ENCODE peak calls at places on chromosomes 6 and 20, in seven cellular contexts. M, G, V, C, J, E and P are unnamed samples.

GRCh38 chr6:34234667-34235604 is 1.7 kb upstream of the HMGA1 start:
- DNase-seq in M (no peak), G (peak), V (no peak), C (no peak), J (peak), E (peak), P (no peak)

GRCh38 chr20:38272398-38272797 is 11.9 kb upstream of the KIAA1755 start:
- DNase-seq in M (peak), G (peak), V (peak), C (peak), J (peak), E (no peak), P (no peak)

GRCh38 chr6:41591859-41592502 is 45.8 kb downstream of the FOXP4 start:
- DNase-seq in M (peak), G (peak), V (peak), C (peak), J (peak), E (peak), P (no peak)

GRCh38 chr6:20044883-20045282 is 167.4 kb downstream of the MBOAT1 start:
- DNase-seq in M (no peak), G (no peak), V (no peak), C (no peak), J (no peak), E (no peak), P (no peak)

GRCh38 chr6:132392792-132393191 is 8.5 kb downstream of the MOXD1 start:
- DNase-seq in M (peak), G (no peak), V (peak), C (no peak), J (peak), E (no peak), P (no peak)

GRCh38 chr6:129136751-129137150 is 253.8 kb downstream of the LAMA2 start:
- DNase-seq in M (no peak), G (no peak), V (no peak), C (no peak), J (no peak), E (no peak), P (no peak)

GRCh38 chr6:159729598-159729997 is 2.3 kb downstream of the WTAP start:
- DNase-seq in M (peak), G (no peak), V (no peak), C (peak), J (peak), E (no peak), P (no peak)

GRCh38 chr20:10540636-10541493 is 105.8 kb downstream of the SLX4IP start:
- DNase-seq in M (peak), G (no peak), V (peak), C (peak), J (peak), E (no peak), P (no peak)

GRCh38 chr20:60882776-60883303 is 369.2 kb upstream of the CDH4 start:
- DNase-seq in M (no peak), G (peak), V (no peak), C (no peak), J (no peak), E (no peak), P (no peak)

GRCh38 chr6:8064638-8065518 is 689 bp upstream of the BLOC1S5 start:
- DNase-seq in M (no peak), G (peak), V (no peak), C (no peak), J (no peak), E (no peak), P (no peak)

GRCh38 chr6:140774080-140774505 is 1358.6 kb upstream of the GJE1 start:
- DNase-seq in M (peak), G (no peak), V (peak), C (peak), J (peak), E (no peak), P (peak)

GRCh38 chr6:148545901-148546300 is 200.9 kb upstream of the UST start:
- DNase-seq in M (no peak), G (no peak), V (no peak), C (no peak), J (no peak), E (no peak), P (no peak)

GRCh38 chr20:10868299-10868698 is 194.5 kb upstream of the JAG1 start:
- DNase-seq in M (no peak), G (no peak), V (no peak), C (no peak), J (no peak), E (no peak), P (no peak)

GRCh38 chr6:27237089-27237723 is 10.3 kb upstream of the PRSS16 start:
- DNase-seq in M (peak), G (no peak), V (peak), C (peak), J (peak), E (peak), P (peak)

GRCh38 chr20:58436868-58437645 is 48.0 kb downstream of the VAPB start:
- DNase-seq in M (no peak), G (no peak), V (peak), C (no peak), J (no peak), E (no peak), P (no peak)

GRCh38 chr20:32780749-32781402 is 18.7 kb downstream of the DNMT3B start:
- DNase-seq in M (no peak), G (no peak), V (no peak), C (no peak), J (no peak), E (no peak), P (no peak)

GRCh38 chr20:35215066-35215956 is 11.2 kb upstream of the MMP24 start:
- DNase-seq in M (no peak), G (peak), V (peak), C (peak), J (peak), E (no peak), P (no peak)

GRCh38 chr6:167827588-167828324 is 1.0 kb downstream of the AFDN start:
- DNase-seq in M (peak), G (peak), V (peak), C (peak), J (peak), E (peak), P (no peak)

GRCh38 chr20:63037669-63038268 is 31.0 kb upstream of the BHLHE23 start:
- DNase-seq in M (no peak), G (peak), V (no peak), C (no peak), J (no peak), E (no peak), P (no peak)

GRCh38 chr6:133242761-133243590 is 1.8 kb downstream of the EYA4 start:
- DNase-seq in M (peak), G (no peak), V (no peak), C (peak), J (peak), E (no peak), P (no peak)

GRCh38 chr6:83696674-83697073 is 12.2 kb downstream of the SNAP91 start:
- DNase-seq in M (peak), G (no peak), V (peak), C (no peak), J (peak), E (no peak), P (no peak)

GRCh38 chr6:159790947-159791598 is 806 bp downstream of the MRPL18 start:
- DNase-seq in M (no peak), G (no peak), V (no peak), C (no peak), J (no peak), E (no peak), P (no peak)

GRCh38 chr20:34977365-34978091 is 21.9 kb downstream of the MYH7B start:
- DNase-seq in M (no peak), G (no peak), V (no peak), C (no peak), J (no peak), E (no peak), P (no peak)

GRCh38 chr20:23105193-23105592 is 19.1 kb upstream of the CD93 start:
- DNase-seq in M (no peak), G (no peak), V (no peak), C (no peak), J (no peak), E (no peak), P (no peak)

GRCh38 chr6:45256697-45257695 is 71.1 kb upstream of the RUNX2 start:
- DNase-seq in M (no peak), G (no peak), V (no peak), C (no peak), J (peak), E (no peak), P (no peak)

GRCh38 chr6:81773887-81774286 is 21.4 kb upstream of the TENT5A start:
- DNase-seq in M (no peak), G (no peak), V (no peak), C (no peak), J (no peak), E (no peak), P (no peak)

GRCh38 chr20:37522258-37523011 is 1.4 kb downstream of the NNAT start:
- DNase-seq in M (peak), G (peak), V (no peak), C (peak), J (peak), E (no peak), P (no peak)

GRCh38 chr20:15158438-15158990 is 821.1 kb upstream of the FLRT3 start:
- DNase-seq in M (no peak), G (no peak), V (no peak), C (no peak), J (no peak), E (no peak), P (no peak)

GRCh38 chr20:57269148-57269984 is 2.9 kb upstream of the BMP7 start:
- DNase-seq in M (no peak), G (no peak), V (no peak), C (no peak), J (no peak), E (no peak), P (no peak)
- H3K4me3 ChIP-seq in M (no peak), G (no peak), V (no peak), C (no peak), J (no peak), E (no peak), P (no peak)

GRCh38 chr6:138403324-138403800 is 661 bp upstream of the HEBP2 start:
- DNase-seq in M (no peak), G (peak), V (no peak), C (no peak), J (peak), E (peak), P (no peak)
- TF ChIP-seq CTCF in M (peak), G (peak), V (peak), C (peak), J (peak), E (peak), P (peak)

GRCh38 chr20:54343634-54344033 is 131.8 kb upstream of the DOK5 start:
- DNase-seq in M (no peak), G (no peak), V (no peak), C (no peak), J (no peak), E (no peak), P (no peak)

GRCh38 chr20:54345301-54345724 is 130.1 kb upstream of the DOK5 start:
- DNase-seq in M (peak), G (no peak), V (peak), C (peak), J (peak), E (no peak), P (peak)

GRCh38 chr20:54347216-54347833 is 128.1 kb upstream of the DOK5 start:
- DNase-seq in M (no peak), G (no peak), V (no peak), C (no peak), J (no peak), E (no peak), P (no peak)

GRCh38 chr20:54346269-54346668 is 129.1 kb upstream of the DOK5 start:
- DNase-seq in M (no peak), G (no peak), V (no peak), C (no peak), J (peak), E (no peak), P (no peak)

GRCh38 chr20:54345817-54346216 is 129.6 kb upstream of the DOK5 start:
- DNase-seq in M (no peak), G (no peak), V (no peak), C (peak), J (peak), E (no peak), P (no peak)
- H3K4me3 ChIP-seq in M (no peak), G (no peak), V (no peak), C (no peak), J (no peak), E (no peak), P (no peak)

GRCh38 chr6:24283043-24283985 is 74.5 kb downstream of the DCDC2 start:
- DNase-seq in M (peak), G (peak), V (peak), C (peak), J (peak), E (peak), P (peak)

GRCh38 chr6:24284006-24284405 is 73.9 kb downstream of the DCDC2 start:
- DNase-seq in M (no peak), G (no peak), V (no peak), C (no peak), J (no peak), E (no peak), P (no peak)

GRCh38 chr6:24287239-24287638 is 70.6 kb downstream of the DCDC2 start:
- DNase-seq in M (no peak), G (no peak), V (no peak), C (no peak), J (no peak), E (no peak), P (no peak)
- TF ChIP-seq CTCF in M (no peak), G (no peak), V (no peak), C (no peak), J (no peak), E (no peak), P (no peak)

GRCh38 chr6:1551236-1551635 is 58.5 kb upstream of the FOXC1 start:
- DNase-seq in M (no peak), G (no peak), V (no peak), C (no peak), J (no peak), E (no peak), P (no peak)
- H3K4me3 ChIP-seq in M (no peak), G (no peak), V (no peak), C (no peak), J (no peak), E (no peak), P (no peak)